ENCODE peak calls at places on chromosomes 16 and 17, in six cellular contexts. One of them, this sample, is unnamed.

GRCh38 chr17:77725851-77726250 is 232.7 kb upstream of the TNRC6C start:
- DNase-seq in heart right ventricle: no peak
- DNase-seq in cardiac muscle cell: no peak
- DNase-seq in breast epithelium: no peak
- DNase-seq in CD8-positive, alpha-beta T cell: no peak
- DNase-seq in suprapubic skin: no peak
- DNase-seq in this sample: no peak

GRCh38 chr16:57347858-57348257 is 10.7 kb upstream of the CCL22 start:
- DNase-seq in heart right ventricle: no peak
- DNase-seq in cardiac muscle cell: no peak
- DNase-seq in breast epithelium: no peak
- DNase-seq in CD8-positive, alpha-beta T cell: no peak
- DNase-seq in suprapubic skin: no peak
- DNase-seq in this sample: no peak

GRCh38 chr17:50841949-50842354 is 6.6 kb downstream of the WFIKKN2 start:
- DNase-seq in heart right ventricle: peak; percentile 70
- DNase-seq in cardiac muscle cell: peak; percentile 81
- DNase-seq in breast epithelium: peak; percentile 79
- DNase-seq in CD8-positive, alpha-beta T cell: peak; percentile 21
- DNase-seq in suprapubic skin: no peak
- DNase-seq in this sample: peak; percentile 80

GRCh38 chr16:85936761-85937343 is 37.9 kb downstream of the IRF8 start:
- DNase-seq in heart right ventricle: no peak
- DNase-seq in cardiac muscle cell: peak; percentile 41
- DNase-seq in breast epithelium: no peak
- DNase-seq in CD8-positive, alpha-beta T cell: no peak
- DNase-seq in suprapubic skin: no peak
- DNase-seq in this sample: no peak

GRCh38 chr17:20927586-20927985 is 115.2 kb downstream of the USP22 start:
- DNase-seq in heart right ventricle: no peak
- DNase-seq in cardiac muscle cell: no peak
- DNase-seq in breast epithelium: no peak
- DNase-seq in CD8-positive, alpha-beta T cell: no peak
- DNase-seq in suprapubic skin: no peak
- DNase-seq in this sample: no peak

GRCh38 chr17:77457572-77458201 is 316.9 kb downstream of the SEC14L1 start:
- DNase-seq in heart right ventricle: no peak
- DNase-seq in cardiac muscle cell: no peak
- DNase-seq in breast epithelium: no peak
- DNase-seq in CD8-positive, alpha-beta T cell: no peak
- DNase-seq in suprapubic skin: no peak
- DNase-seq in this sample: no peak

GRCh38 chr17:38339891-38340290 is 3.9 kb downstream of the GPR179 start:
- DNase-seq in heart right ventricle: no peak
- DNase-seq in cardiac muscle cell: no peak
- DNase-seq in breast epithelium: no peak
- DNase-seq in CD8-positive, alpha-beta T cell: no peak
- DNase-seq in suprapubic skin: no peak
- DNase-seq in this sample: no peak

GRCh38 chr16:56617212-56618085 is 8.1 kb upstream of the MT1E start:
- DNase-seq in heart right ventricle: peak; percentile 87
- DNase-seq in cardiac muscle cell: peak; percentile 23
- DNase-seq in breast epithelium: peak; percentile 65
- DNase-seq in CD8-positive, alpha-beta T cell: peak; percentile 36
- DNase-seq in suprapubic skin: no peak
- DNase-seq in this sample: peak; percentile 84

GRCh38 chr16:68668266-68668665 is 23.2 kb downstream of the CDH3 start:
- DNase-seq in heart right ventricle: no peak
- DNase-seq in cardiac muscle cell: no peak
- DNase-seq in breast epithelium: no peak
- DNase-seq in CD8-positive, alpha-beta T cell: no peak
- DNase-seq in suprapubic skin: no peak
- DNase-seq in this sample: no peak

GRCh38 chr16:88805340-88805715 is 1.7 kb downstream of the CDT1 start:
- DNase-seq in heart right ventricle: no peak
- DNase-seq in cardiac muscle cell: no peak
- DNase-seq in breast epithelium: no peak
- DNase-seq in CD8-positive, alpha-beta T cell: no peak
- DNase-seq in suprapubic skin: no peak
- DNase-seq in this sample: peak; percentile 83

GRCh38 chr16:89863741-89864391 is 9.5 kb upstream of the TCF25 start:
- DNase-seq in heart right ventricle: peak; percentile 35
- DNase-seq in cardiac muscle cell: no peak
- DNase-seq in breast epithelium: no peak
- DNase-seq in CD8-positive, alpha-beta T cell: peak; percentile 29
- DNase-seq in suprapubic skin: no peak
- DNase-seq in this sample: no peak

GRCh38 chr17:48011405-48012150 is 26.0 kb downstream of the COPZ2 start:
- DNase-seq in heart right ventricle: no peak
- DNase-seq in cardiac muscle cell: peak; percentile 28
- DNase-seq in breast epithelium: no peak
- DNase-seq in CD8-positive, alpha-beta T cell: peak; percentile 9
- DNase-seq in suprapubic skin: no peak
- DNase-seq in this sample: no peak

GRCh38 chr16:66932076-66932475 is 2.1 kb downstream of the CIAO2B start:
- DNase-seq in heart right ventricle: peak; percentile 5
- DNase-seq in cardiac muscle cell: no peak
- DNase-seq in breast epithelium: no peak
- DNase-seq in CD8-positive, alpha-beta T cell: no peak
- DNase-seq in suprapubic skin: no peak
- DNase-seq in this sample: no peak

GRCh38 chr17:1727258-1727789 is 2.8 kb downstream of the WDR81 start:
- DNase-seq in heart right ventricle: no peak
- DNase-seq in cardiac muscle cell: no peak
- DNase-seq in breast epithelium: no peak
- DNase-seq in CD8-positive, alpha-beta T cell: no peak
- DNase-seq in suprapubic skin: no peak
- DNase-seq in this sample: no peak

GRCh38 chr17:1725642-1726511 is 1.4 kb downstream of the WDR81 start:
- DNase-seq in heart right ventricle: no peak
- DNase-seq in cardiac muscle cell: no peak
- DNase-seq in breast epithelium: no peak
- DNase-seq in CD8-positive, alpha-beta T cell: no peak
- DNase-seq in suprapubic skin: no peak
- DNase-seq in this sample: no peak

GRCh38 chr17:1726626-1727257 is 2.2 kb downstream of the WDR81 start:
- DNase-seq in heart right ventricle: no peak
- DNase-seq in cardiac muscle cell: no peak
- DNase-seq in breast epithelium: no peak
- DNase-seq in CD8-positive, alpha-beta T cell: no peak
- DNase-seq in suprapubic skin: no peak
- DNase-seq in this sample: peak; percentile 49

GRCh38 chr17:1730004-1730344 is 5.5 kb downstream of the WDR81 start:
- DNase-seq in heart right ventricle: no peak
- DNase-seq in cardiac muscle cell: no peak
- DNase-seq in breast epithelium: no peak
- DNase-seq in CD8-positive, alpha-beta T cell: no peak
- DNase-seq in suprapubic skin: no peak
- DNase-seq in this sample: no peak

GRCh38 chr17:1727876-1728630 is 3.5 kb downstream of the WDR81 start:
- DNase-seq in heart right ventricle: no peak
- DNase-seq in cardiac muscle cell: no peak
- DNase-seq in breast epithelium: no peak
- DNase-seq in CD8-positive, alpha-beta T cell: no peak
- DNase-seq in suprapubic skin: no peak
- DNase-seq in this sample: no peak
- H3K4me1 ChIP-seq in heart right ventricle: peaks cover 72% of the 10 kb centered on the region
- H3K4me1 ChIP-seq in cardiac muscle cell: no peaks in the 10 kb centered on the region
- H3K4me1 ChIP-seq in breast epithelium: no peaks in the 10 kb centered on the region
- H3K4me1 ChIP-seq in CD8-positive, alpha-beta T cell: peaks cover 35% of the 10 kb centered on the region
- H3K4me1 ChIP-seq in suprapubic skin: peaks cover 70% of the 10 kb centered on the region
- H3K4me1 ChIP-seq in this sample: no peaks in the 10 kb centered on the region

GRCh38 chr17:28777178-28777577 is 33.4 kb downstream of the TRAF4 start:
- DNase-seq in heart right ventricle: no peak
- DNase-seq in cardiac muscle cell: no peak
- DNase-seq in breast epithelium: no peak
- DNase-seq in CD8-positive, alpha-beta T cell: no peak
- DNase-seq in suprapubic skin: no peak
- DNase-seq in this sample: no peak

GRCh38 chr17:28773736-28774135 is 29.9 kb downstream of the TRAF4 start:
- DNase-seq in heart right ventricle: no peak
- DNase-seq in cardiac muscle cell: no peak
- DNase-seq in breast epithelium: no peak
- DNase-seq in CD8-positive, alpha-beta T cell: no peak
- DNase-seq in suprapubic skin: no peak
- DNase-seq in this sample: no peak

GRCh38 chr17:28774206-28774605 is 30.4 kb downstream of the TRAF4 start:
- DNase-seq in heart right ventricle: no peak
- DNase-seq in cardiac muscle cell: no peak
- DNase-seq in breast epithelium: no peak
- DNase-seq in CD8-positive, alpha-beta T cell: no peak
- DNase-seq in suprapubic skin: no peak
- DNase-seq in this sample: no peak
- H3K27ac ChIP-seq in heart right ventricle: no peak overlapping the region
- H3K27ac ChIP-seq in cardiac muscle cell: peak overlapping the region; percentile 31
- H3K27ac ChIP-seq in breast epithelium: no peak overlapping the region
- H3K27ac ChIP-seq in CD8-positive, alpha-beta T cell: no peak overlapping the region
- H3K27ac ChIP-seq in suprapubic skin: no peak overlapping the region
- H3K27ac ChIP-seq in this sample: no peak overlapping the region

GRCh38 chr17:58335061-58335731 is 6.6 kb upstream of the TSPOAP1 start:
- DNase-seq in heart right ventricle: no peak
- DNase-seq in cardiac muscle cell: no peak
- DNase-seq in breast epithelium: no peak
- DNase-seq in CD8-positive, alpha-beta T cell: no peak
- DNase-seq in suprapubic skin: no peak
- DNase-seq in this sample: no peak

GRCh38 chr17:58337126-58337599 is 8.6 kb upstream of the TSPOAP1 start:
- DNase-seq in heart right ventricle: no peak
- DNase-seq in cardiac muscle cell: no peak
- DNase-seq in breast epithelium: no peak
- DNase-seq in CD8-positive, alpha-beta T cell: no peak
- DNase-seq in suprapubic skin: no peak
- DNase-seq in this sample: no peak

GRCh38 chr17:58334661-58335060 is 6.1 kb upstream of the TSPOAP1 start:
- DNase-seq in heart right ventricle: no peak
- DNase-seq in cardiac muscle cell: no peak
- DNase-seq in breast epithelium: no peak
- DNase-seq in CD8-positive, alpha-beta T cell: no peak
- DNase-seq in suprapubic skin: no peak
- DNase-seq in this sample: no peak

GRCh38 chr17:58336456-58337094 is 8.0 kb upstream of the TSPOAP1 start:
- DNase-seq in heart right ventricle: no peak
- DNase-seq in cardiac muscle cell: no peak
- DNase-seq in breast epithelium: no peak
- DNase-seq in CD8-positive, alpha-beta T cell: no peak
- DNase-seq in suprapubic skin: no peak
- DNase-seq in this sample: no peak

GRCh38 chr17:58335779-58336455 is 7.3 kb upstream of the TSPOAP1 start:
- DNase-seq in heart right ventricle: no peak
- DNase-seq in cardiac muscle cell: no peak
- DNase-seq in breast epithelium: peak; percentile 83
- DNase-seq in CD8-positive, alpha-beta T cell: peak; percentile 59
- DNase-seq in suprapubic skin: no peak
- DNase-seq in this sample: no peak
- H3K4me3 ChIP-seq in heart right ventricle: peak overlapping the region; percentile 82
- H3K4me3 ChIP-seq in cardiac muscle cell: no peak overlapping the region
- H3K4me3 ChIP-seq in breast epithelium: no peak overlapping the region
- H3K4me3 ChIP-seq in CD8-positive, alpha-beta T cell: peak overlapping the region; percentile 90
- H3K4me3 ChIP-seq in suprapubic skin: no peak overlapping the region
- H3K4me3 ChIP-seq in this sample: no peak overlapping the region

GRCh38 chr17:67526700-67527099 is 149.6 kb downstream of the PITPNC1 start:
- DNase-seq in heart right ventricle: no peak
- DNase-seq in cardiac muscle cell: no peak
- DNase-seq in breast epithelium: no peak
- DNase-seq in CD8-positive, alpha-beta T cell: no peak
- DNase-seq in suprapubic skin: no peak
- DNase-seq in this sample: no peak
- H3K4me1 ChIP-seq in heart right ventricle: peaks cover 24% of the 10 kb centered on the region
- H3K4me1 ChIP-seq in cardiac muscle cell: peaks cover 10% of the 10 kb centered on the region
- H3K4me1 ChIP-seq in breast epithelium: no peaks in the 10 kb centered on the region
- H3K4me1 ChIP-seq in CD8-positive, alpha-beta T cell: peaks cover 4% of the 10 kb centered on the region
- H3K4me1 ChIP-seq in suprapubic skin: no peaks in the 10 kb centered on the region
- H3K4me1 ChIP-seq in this sample: peaks cover 27% of the 10 kb centered on the region

GRCh38 chr16:82439678-82440293 is 187.0 kb upstream of the CDH13 start:
- DNase-seq in heart right ventricle: no peak
- DNase-seq in cardiac muscle cell: peak; percentile 11
- DNase-seq in breast epithelium: no peak
- DNase-seq in CD8-positive, alpha-beta T cell: no peak
- DNase-seq in suprapubic skin: no peak
- DNase-seq in this sample: no peak

GRCh38 chr16:82440336-82440735 is 186.4 kb upstream of the CDH13 start:
- DNase-seq in heart right ventricle: no peak
- DNase-seq in cardiac muscle cell: peak; percentile 13
- DNase-seq in breast epithelium: no peak
- DNase-seq in CD8-positive, alpha-beta T cell: no peak
- DNase-seq in suprapubic skin: no peak
- DNase-seq in this sample: no peak
- H3K27ac ChIP-seq in heart right ventricle: no peak overlapping the region
- H3K27ac ChIP-seq in cardiac muscle cell: no peak overlapping the region
- H3K27ac ChIP-seq in breast epithelium: no peak overlapping the region
- H3K27ac ChIP-seq in CD8-positive, alpha-beta T cell: no peak overlapping the region
- H3K27ac ChIP-seq in suprapubic skin: no peak overlapping the region
- H3K27ac ChIP-seq in this sample: no peak overlapping the region

This sample was measured in pancreas.